ENCODE peak calls at places on chromosomes 7 and 10, in nine cellular contexts. R, K, E, Z, G, Y, A, C and U are unnamed samples.

GRCh38 chr7:102404005-102404861 is 8.1 kb downstream of the PRKRIP1 start:
- DNase-seq in R (peak; percentile 71), K (peak; percentile 71), E (peak; percentile 35), Z (peak; percentile 89), G (peak; percentile 73), Y (peak; percentile 82), A (peak; percentile 87), C (peak; percentile 59), U (peak; percentile 93)

GRCh38 chr7:26653966-26654365 is 210.4 kb downstream of the SKAP2 start:
- DNase-seq in R (no peak), K (no peak), E (no peak), Z (no peak), G (no peak), Y (no peak), A (no peak), C (peak; percentile 14), U (no peak)

GRCh38 chr10:102302611-102303010 is 57.3 kb downstream of the GBF1 start:
- DNase-seq in R (no peak), K (no peak), E (no peak), Z (no peak), G (no peak), Y (no peak), A (no peak), C (peak; percentile 10), U (no peak)

GRCh38 chr7:50603288-50603687 is 38.1 kb upstream of the DDC start:
- DNase-seq in R (no peak), K (no peak), E (no peak), Z (no peak), G (no peak), Y (no peak), A (no peak), C (no peak), U (no peak)

GRCh38 chr7:133155121-133155520 is 73.2 kb upstream of the CHCHD3 start:
- DNase-seq in R (no peak), K (peak; percentile 2), E (no peak), Z (no peak), G (no peak), Y (no peak), A (no peak), C (no peak), U (no peak)

GRCh38 chr10:43299579-43299978 is 32.7 kb upstream of the RASGEF1A start:
- DNase-seq in R (no peak), K (no peak), E (no peak), Z (no peak), G (no peak), Y (no peak), A (no peak), C (no peak), U (no peak)

GRCh38 chr7:66627876-66628360 is 763 bp upstream of the KCTD7 start:
- DNase-seq in R (no peak), K (no peak), E (no peak), Z (no peak), G (no peak), Y (no peak), A (no peak), C (no peak), U (no peak)

GRCh38 chr10:117663750-117664149 is 121.2 kb downstream of the EMX2 start:
- DNase-seq in R (peak; percentile 81), K (peak; percentile 97), E (peak; percentile 33), Z (no peak), G (no peak), Y (no peak), A (no peak), C (peak; percentile 67), U (no peak)

GRCh38 chr7:90474284-90475210 is 5.1 kb downstream of the PTTG1IP2 start:
- DNase-seq in R (no peak), K (peak; percentile 92), E (peak; percentile 8), Z (no peak), G (no peak), Y (no peak), A (no peak), C (peak; percentile 86), U (no peak)

GRCh38 chr10:86721232-86721631 is 35.2 kb upstream of the BMPR1A start:
- DNase-seq in R (no peak), K (no peak), E (no peak), Z (no peak), G (no peak), Y (no peak), A (no peak), C (no peak), U (no peak)

GRCh38 chr10:62626096-62626495 is 178.4 kb upstream of the ADO start:
- DNase-seq in R (no peak), K (no peak), E (no peak), Z (peak; percentile 60), G (no peak), Y (no peak), A (no peak), C (no peak), U (no peak)

GRCh38 chr10:69810097-69810496 is 8.4 kb downstream of the COL13A1 start:
- DNase-seq in R (no peak), K (no peak), E (no peak), Z (no peak), G (no peak), Y (no peak), A (no peak), C (no peak), U (no peak)

DNA sequence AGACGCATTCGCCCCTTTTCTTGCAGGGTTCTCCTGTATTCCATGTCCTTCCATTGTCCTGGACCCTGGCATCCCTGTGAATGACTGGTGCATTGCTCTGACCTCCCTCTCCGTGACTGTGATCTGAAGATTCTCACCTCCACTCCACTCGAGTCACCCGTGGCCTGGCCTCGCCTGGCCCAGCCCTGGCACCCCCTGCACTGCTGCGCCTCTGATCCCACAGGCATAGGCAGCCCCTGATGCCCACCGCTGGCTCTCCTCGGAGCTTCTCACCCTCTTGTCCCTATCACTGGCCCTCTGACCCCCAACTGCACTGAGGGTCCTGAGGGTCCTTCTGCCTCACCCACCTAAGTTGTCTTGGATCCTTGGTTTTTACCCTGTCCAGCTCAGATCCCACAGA is 2.2 kb upstream of the MMP21 start:
- DNase-seq in R (no peak), K (no peak), E (no peak), Z (no peak), G (no peak), Y (no peak), A (no peak), C (no peak), U (no peak)
- H2AFZ ChIP-seq in R (no peak overlapping the region), K (no peak overlapping the region), E (no peak overlapping the region), Z (no peak overlapping the region), G (no peak overlapping the region), Y (no peak overlapping the region), A (no peak overlapping the region), C (no peak overlapping the region), U (no peak overlapping the region)

GRCh38 chr10:11255156-11255555 is 237.5 kb downstream of the CELF2 start:
- DNase-seq in R (no peak), K (no peak), E (no peak), Z (no peak), G (no peak), Y (no peak), A (no peak), C (no peak), U (no peak)

GRCh38 chr10:11256896-11257295 is 239.2 kb downstream of the CELF2 start:
- DNase-seq in R (no peak), K (no peak), E (no peak), Z (no peak), G (no peak), Y (no peak), A (peak; percentile 22), C (no peak), U (peak; percentile 87)

GRCh38 chr10:11253397-11254002 is 235.8 kb downstream of the CELF2 start:
- DNase-seq in R (no peak), K (no peak), E (no peak), Z (no peak), G (no peak), Y (no peak), A (no peak), C (no peak), U (no peak)

GRCh38 chr10:11260136-11260535 is 242.5 kb downstream of the CELF2 start:
- DNase-seq in R (no peak), K (no peak), E (no peak), Z (peak; percentile 13), G (no peak), Y (peak; percentile 20), A (no peak), C (no peak), U (peak; percentile 49)

GRCh38 chr10:11255796-11256444 is 238.2 kb downstream of the CELF2 start:
- DNase-seq in R (no peak), K (no peak), E (no peak), Z (peak; percentile 69), G (no peak), Y (no peak), A (no peak), C (no peak), U (peak; percentile 88)
- H3K36me3 ChIP-seq in R (no peaks in the 10 kb centered on the region), K (no peaks in the 10 kb centered on the region), E (no peaks in the 10 kb centered on the region), Z (no peaks in the 10 kb centered on the region), G (no peaks in the 10 kb centered on the region), Y (no peaks in the 10 kb centered on the region), A (no peaks in the 10 kb centered on the region), C (no peaks in the 10 kb centered on the region), U (peaks cover 27% of the 10 kb centered on the region)

GRCh38 chr7:36614954-36615353 is 109.3 kb downstream of the AOAH start:
- DNase-seq in R (no peak), K (no peak), E (no peak), Z (no peak), G (no peak), Y (no peak), A (no peak), C (no peak), U (no peak)

GRCh38 chr7:36611703-36612102 is 112.6 kb downstream of the AOAH start:
- DNase-seq in R (no peak), K (no peak), E (no peak), Z (no peak), G (no peak), Y (no peak), A (no peak), C (no peak), U (no peak)

GRCh38 chr7:36617408-36617807 is 106.9 kb downstream of the AOAH start:
- DNase-seq in R (no peak), K (no peak), E (no peak), Z (no peak), G (no peak), Y (no peak), A (no peak), C (no peak), U (no peak)

GRCh38 chr7:36613214-36613613 is 111.1 kb downstream of the AOAH start:
- DNase-seq in R (no peak), K (no peak), E (no peak), Z (no peak), G (no peak), Y (no peak), A (no peak), C (no peak), U (no peak)

DNA sequence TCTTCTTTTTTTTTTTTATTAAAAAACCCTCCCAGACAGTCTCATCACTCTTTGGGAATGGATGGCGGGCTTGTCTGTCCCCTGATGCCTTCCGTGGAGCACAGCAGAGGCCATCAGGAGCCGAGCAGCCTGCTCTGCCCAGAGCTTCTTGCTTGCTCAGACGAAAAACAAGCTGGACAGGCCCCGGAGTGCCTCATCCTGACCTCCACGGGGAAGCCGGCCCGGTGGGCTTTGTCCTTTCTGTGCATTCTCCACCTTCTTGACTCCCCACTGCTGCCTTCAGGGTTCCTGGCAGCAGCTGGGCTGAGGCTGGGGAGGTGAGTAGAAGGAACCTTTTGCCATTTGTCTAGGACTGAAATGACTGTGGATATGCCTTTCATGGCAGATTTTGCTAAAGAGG is 108.4 kb downstream of the AOAH start:
- DNase-seq in R (no peak), K (no peak), E (no peak), Z (no peak), G (peak; percentile 38), Y (no peak), A (no peak), C (no peak), U (no peak)
- TF ChIP-seq EZH2phosphoT487 in R (no peak), K (no peak), E (no peak), Z (no peak), G (no peak), Y (no peak), A (no peak), C (no peak), U (no peak)

GRCh38 chr10:52940921-52941320 is 168.3 kb upstream of the MBL2 start:
- DNase-seq in R (no peak), K (no peak), E (no peak), Z (no peak), G (no peak), Y (no peak), A (peak; percentile 20), C (no peak), U (peak; percentile 56)
- H2AFZ ChIP-seq in R (no peak overlapping the region), K (no peak overlapping the region), E (no peak overlapping the region), Z (no peak overlapping the region), G (no peak overlapping the region), Y (no peak overlapping the region), A (peak overlapping the region; percentile 66), C (no peak overlapping the region), U (peak overlapping the region; percentile 30)